ENCODE peak calls at places on chromosomes 11 and 22, in seven cellular contexts. Y, O, P, U, W, I and J are unnamed samples.

GRCh38 chr11:118916842-118917388 is 8.8 kb downstream of the BCL9L start:
- DNase-seq in Y (no peak), O (no peak), P (no peak), U (no peak), W (no peak), I (no peak), J (no peak)

GRCh38 chr11:75241906-75242644 is 1.5 kb downstream of the TPBGL start:
- DNase-seq in Y (no peak), O (no peak), P (peak), U (no peak), W (no peak), I (no peak), J (no peak)

GRCh38 chr22:49093192-49093880 is 734.3 kb downstream of the BRD1 start:
- DNase-seq in Y (no peak), O (no peak), P (no peak), U (no peak), W (no peak), I (no peak), J (no peak)

GRCh38 chr11:113730887-113731726 is 25.0 kb upstream of the TMPRSS5 start:
- DNase-seq in Y (no peak), O (no peak), P (peak), U (no peak), W (no peak), I (no peak), J (peak)

GRCh38 chr11:95991101-95991500 is 67.2 kb upstream of the MTMR2 start:
- DNase-seq in Y (no peak), O (no peak), P (no peak), U (no peak), W (no peak), I (no peak), J (no peak)

GRCh38 chr22:40325315-40325714 is 21.0 kb upstream of the ADSL start:
- DNase-seq in Y (peak), O (peak), P (no peak), U (no peak), W (peak), I (peak), J (no peak)

GRCh38 chr11:82814379-82814778 is 80.7 kb upstream of the FAM181B start:
- DNase-seq in Y (no peak), O (no peak), P (no peak), U (no peak), W (no peak), I (no peak), J (no peak)

GRCh38 chr11:62710001-62710345 is 2.5 kb downstream of the GNG3 start:
- DNase-seq in Y (no peak), O (no peak), P (peak), U (no peak), W (no peak), I (no peak), J (peak)